ENCODE peak calls at places on chromosome 1, in ten cellular contexts. P is HCEC 1CT; U is progenitor cell of endocrine pancreas; B is T-helper 9 cell; K is T-helper 2 cell; D is kidney glomerular epithelial cell; T is fibroblast of lung; I is mammary epithelial cell; S is GM04503; Q is stimulated activated CD4-positive, alpha-beta T cell treated with anti-CD3 and anti-CD28 coated beads, Interleukin-1b, Interleukin-23, amount 100 ng/mL, for 4 hours. E is an unnamed sample.

GRCh38 chr1:152110365-152110859 is 4.8 kb downstream of the TCHH start:
- DNase-seq in D (peak), B (no peak), S (no peak), I (peak), Q (no peak), K (no peak), U (no peak), P (peak), T (peak), E (no peak)

GRCh38 chr1:234870020-234870378 is 258.6 kb downstream of the TOMM20 start:
- DNase-seq in D (no peak), B (no peak), I (no peak), K (no peak), U (no peak), Q (no peak), S (no peak), T (no peak), P (no peak), E (no peak)

GRCh38 chr1:6409053-6409452 is 10.7 kb downstream of the HES2 start:
- DNase-seq in Q (no peak), B (no peak), K (no peak), D (no peak), U (no peak), I (no peak), P (no peak), S (no peak), T (no peak), E (no peak)

GRCh38 chr1:208086116-208086515 is 158.1 kb downstream of the PLXNA2 start:
- DNase-seq in Q (no peak), T (peak), S (no peak), I (peak), P (no peak), B (no peak), K (no peak), D (peak), U (no peak), E (no peak)

GRCh38 chr1:86914998-86915736 is 732 bp downstream of the HS2ST1 start:
- DNase-seq in K (peak), B (peak), I (peak), Q (peak), S (peak), U (peak), D (peak), P (peak), T (peak), E (peak)

GRCh38 chr1:50959303-50959912 is 659 bp downstream of the FAF1 start:
- DNase-seq in S (no peak), Q (no peak), U (no peak), P (peak), B (no peak), K (no peak), I (peak), D (peak), T (peak), E (no peak)

GRCh38 chr1:179310271-179310670 is 16.7 kb downstream of the SOAT1 start:
- DNase-seq in U (no peak), S (peak), Q (no peak), K (no peak), T (peak), B (no peak), I (peak), D (no peak), P (peak), E (no peak)

GRCh38 chr1:5745776-5746610 is 246.2 kb downstream of the NPHP4 start:
- DNase-seq in S (peak), B (peak), U (peak), T (peak), D (peak), K (peak), P (peak), I (peak), Q (peak), E (peak)

GRCh38 chr1:165063181-165063955 is 293.1 kb downstream of the LMX1A start:
- DNase-seq in T (no peak), P (no peak), B (no peak), U (no peak), I (no peak), Q (no peak), S (peak), K (no peak), D (no peak), E (no peak)

GRCh38 chr1:14413809-14414208 is 184.7 kb upstream of the KAZN start:
- DNase-seq in S (peak), I (no peak), Q (no peak), B (no peak), D (no peak), P (no peak), U (no peak), T (peak), K (no peak), E (no peak)

GRCh38 chr1:1226566-1227362 is 5.0 kb downstream of the SDF4 start:
- DNase-seq in T (no peak), D (no peak), S (no peak), Q (no peak), I (no peak), B (no peak), K (no peak), P (no peak), U (no peak), E (no peak)

GRCh38 chr1:51189421-51190073 is 46.5 kb upstream of the RNF11 start:
- DNase-seq in B (peak), D (peak), P (peak), S (no peak), I (peak), K (peak), Q (peak), T (peak), U (peak), E (peak)

GRCh38 chr1:234936631-234937389 is 191.8 kb downstream of the TOMM20 start:
- DNase-seq in T (no peak), Q (no peak), B (no peak), I (no peak), D (no peak), U (no peak), S (no peak), P (no peak), K (no peak), E (no peak)

GRCh38 chr1:47519491-47519890 is 81.6 kb downstream of the FOXD2 start:
- DNase-seq in K (no peak), S (no peak), U (no peak), P (no peak), B (no peak), Q (no peak), I (no peak), T (no peak), D (no peak), E (no peak)

GRCh38 chr1:15948091-15948591 is 27.8 kb downstream of the ZBTB17 start:
- DNase-seq in K (no peak), I (no peak), Q (no peak), T (no peak), B (no peak), P (no peak), S (no peak), U (no peak), D (no peak), E (no peak)

GRCh38 chr1:174103766-174104165 is 55.6 kb upstream of the RABGAP1L start:
- DNase-seq in S (no peak), B (no peak), T (no peak), K (no peak), P (no peak), I (no peak), Q (no peak), U (no peak), D (no peak), E (no peak)

GRCh38 chr1:228062085-228062791 is 20.3 kb upstream of the ARF1 start:
- DNase-seq in S (no peak), Q (no peak), D (no peak), K (no peak), P (no peak), T (no peak), I (no peak), B (no peak), U (no peak), E (no peak)

GRCh38 chr1:171606402-171606941 is 15.6 kb upstream of the MYOCOS start:
- DNase-seq in S (no peak), Q (no peak), U (no peak), B (no peak), D (no peak), K (no peak), I (no peak), P (no peak), T (no peak), E (no peak)

GRCh38 chr1:1397839-1398523 is 1.2 kb downstream of the CCNL2 start:
- DNase-seq in D (no peak), K (no peak), P (no peak), Q (no peak), I (peak), U (no peak), T (peak), B (no peak), S (no peak), E (no peak)

GRCh38 chr1:27623327-27624212 is 11.4 kb downstream of the FGR start:
- DNase-seq in T (no peak), K (no peak), D (no peak), I (no peak), U (no peak), Q (no peak), P (no peak), B (no peak), S (no peak), E (no peak)

GRCh38 chr1:229894535-229894934 is 172.5 kb upstream of the GALNT2 start:
- DNase-seq in I (peak), D (no peak), S (no peak), T (no peak), P (no peak), K (no peak), B (no peak), Q (no peak), U (no peak), E (no peak)

GRCh38 chr1:59755084-59755685 is 59.6 kb upstream of the HOOK1 start:
- DNase-seq in D (no peak), U (no peak), B (no peak), S (no peak), K (no peak), P (no peak), Q (no peak), I (no peak), T (no peak), E (no peak)

GRCh38 chr1:43284065-43284464 is 1.3 kb downstream of the C1orf210 start:
- DNase-seq in K (no peak), Q (no peak), S (no peak), P (no peak), B (no peak), I (no peak), D (no peak), T (no peak), U (no peak), E (no peak)

GRCh38 chr1:170537798-170538503 is 6.0 kb downstream of the GORAB start:
- DNase-seq in K (no peak), B (no peak), T (peak), S (no peak), P (peak), I (no peak), U (no peak), Q (no peak), D (peak), E (no peak)

GRCh38 chr1:27011058-27011764 is 1.4 kb downstream of the TENT5B start:
- DNase-seq in Q (no peak), U (peak), D (peak), B (no peak), I (peak), S (no peak), T (peak), K (no peak), P (peak), E (no peak)

GRCh38 chr1:17909634-17910033 is 154.5 kb downstream of the ACTL8 start:
- DNase-seq in U (no peak), K (no peak), T (peak), Q (no peak), B (no peak), I (no peak), S (no peak), D (no peak), P (no peak), E (no peak)

GRCh38 chr1:93690921-93691789 is 9.5 kb upstream of the BCAR3 start:
- DNase-seq in T (no peak), D (no peak), Q (no peak), U (no peak), K (no peak), S (no peak), P (no peak), B (no peak), I (no peak), E (no peak)

GRCh38 chr1:42682739-42683529 is 716 bp downstream of the YBX1 start:
- DNase-seq in I (peak), S (no peak), Q (peak), D (no peak), K (peak), B (peak), P (peak), U (peak), T (peak), E (peak)

GRCh38 chr1:79100385-79100784 is 93.9 kb upstream of the ADGRL4 start:
- DNase-seq in T (peak), Q (no peak), D (peak), I (peak), K (no peak), P (peak), B (no peak), U (no peak), S (peak), E (no peak)

GRCh38 chr1:12341667-12342066 is 111.8 kb downstream of the VPS13D start:
- DNase-seq in D (no peak), U (no peak), K (peak), P (no peak), B (no peak), S (no peak), T (no peak), I (no peak), Q (no peak), E (no peak)

GRCh38 chr1:111099289-111099688 is 40.6 kb downstream of the DRAM2 start:
- DNase-seq in Q (no peak), T (no peak), B (no peak), S (no peak), D (no peak), K (no peak), U (no peak), P (no peak), I (no peak), E (no peak)

E was measured in memory B cell.